ENCODE peak calls at places on chromosomes 6 and 20, in four cellular contexts. V, C, I and J are unnamed samples.

GRCh38 chr6:124819340-124819739 is 142.9 kb upstream of the RNF217 start:
- DNase-seq in V (no peak), C (no peak), I (no peak), J (no peak)

GRCh38 chr20:44967207-44967807 is 995 bp downstream of the STK4 start:
- DNase-seq in V (no peak), C (no peak), I (no peak), J (no peak)

GRCh38 chr20:24789877-24790276 is 159.2 kb upstream of the CST7 start:
- DNase-seq in V (no peak), C (no peak), I (no peak), J (no peak)

GRCh38 chr20:53580376-53581111 is 13.1 kb downstream of the ZNF217 start:
- DNase-seq in V (no peak), C (no peak), I (no peak), J (no peak)

GRCh38 chr6:153231048-153231635 is 100.1 kb upstream of the RGS17 start:
- DNase-seq in V (peak), C (peak), I (no peak), J (peak)

GRCh38 chr6:12845224-12846004 is 128.8 kb downstream of the PHACTR1 start:
- DNase-seq in V (no peak), C (no peak), I (no peak), J (no peak)

GRCh38 chr20:47406849-47407682 is 50.6 kb upstream of the ZMYND8 start:
- DNase-seq in V (no peak), C (no peak), I (no peak), J (no peak)

GRCh38 chr20:57582432-57583288 is 21.8 kb downstream of the PCK1 start:
- DNase-seq in V (no peak), C (peak), I (no peak), J (peak)

GRCh38 chr6:5102266-5102970 is 17.3 kb downstream of the PPP1R3G start:
- DNase-seq in V (no peak), C (no peak), I (no peak), J (no peak)

GRCh38 chr20:31823360-31824124 is 4.4 kb downstream of the MYLK2 start:
- DNase-seq in V (no peak), C (no peak), I (no peak), J (no peak)

GRCh38 chr20:63230800-63231268 is 4.9 kb upstream of the BIRC7 start:
- DNase-seq in V (no peak), C (peak), I (no peak), J (peak)

GRCh38 chr6:11637266-11637665 is 99.7 kb downstream of the TMEM170B start:
- DNase-seq in V (no peak), C (no peak), I (no peak), J (no peak)

GRCh38 chr6:11785449-11785951 is 6.9 kb upstream of the ADTRP start:
- DNase-seq in V (no peak), C (no peak), I (no peak), J (no peak)

GRCh38 chr20:53130819-53131218 is 158.7 kb downstream of the TSHZ2 start:
- DNase-seq in V (no peak), C (no peak), I (no peak), J (no peak)

GRCh38 chr6:52691718-52692117 is 20.8 kb downstream of the TMEM14A start:
- DNase-seq in V (no peak), C (no peak), I (no peak), J (no peak)

GRCh38 chr6:149510793-149511512 is 26.1 kb upstream of the ZC3H12D start:
- DNase-seq in V (no peak), C (no peak), I (no peak), J (no peak)

GRCh38 chr20:16459019-16459700 is 114.1 kb downstream of the KIF16B start:
- DNase-seq in V (no peak), C (no peak), I (no peak), J (no peak)

GRCh38 chr6:150547511-150548222 is 52.0 kb upstream of the PLEKHG1 start:
- DNase-seq in V (no peak), C (peak), I (no peak), J (no peak)

GRCh38 chr20:49385471-49385870 is 97.0 kb downstream of the KCNB1 start:
- DNase-seq in V (peak), C (peak), I (no peak), J (peak)

GRCh38 chr20:9281770-9282169 is 212.9 kb downstream of the PLCB4 start:
- DNase-seq in V (no peak), C (no peak), I (no peak), J (no peak)

GRCh38 chr6:15430181-15430580 is 184.3 kb downstream of the JARID2 start:
- DNase-seq in V (no peak), C (no peak), I (no peak), J (no peak)

GRCh38 chr20:45059022-45059728 is 41.8 kb downstream of the KCNS1 start:
- DNase-seq in V (no peak), C (no peak), I (no peak), J (no peak)

GRCh38 chr6:32116674-32117073 is 7.5 kb upstream of the TNXB start:
- DNase-seq in V (no peak), C (peak), I (no peak), J (peak)

GRCh38 chr6:98787961-98788360 is 46.4 kb upstream of the POU3F2 start:
- DNase-seq in V (no peak), C (peak), I (no peak), J (peak)

GRCh38 chr6:20729086-20729485 is 194.8 kb downstream of the CDKAL1 start:
- DNase-seq in V (no peak), C (no peak), I (no peak), J (no peak)

GRCh38 chr6:142694054-142694453 is 250.9 kb downstream of the HIVEP2 start:
- DNase-seq in V (no peak), C (no peak), I (no peak), J (no peak)

GRCh38 chr20:24208652-24209051 is 220.1 kb upstream of the GGTLC1 start:
- DNase-seq in V (no peak), C (peak), I (no peak), J (peak)

GRCh38 chr20:58523072-58523681 is 8.0 kb upstream of the APCDD1L start:
- DNase-seq in V (no peak), C (no peak), I (no peak), J (peak)

GRCh38 chr20:53763707-53764415 is 170.2 kb upstream of the ZNF217 start:
- DNase-seq in V (no peak), C (peak), I (no peak), J (peak)

GRCh38 chr6:163986313-163986712 is 571.8 kb downstream of the QKI start:
- DNase-seq in V (no peak), C (no peak), I (no peak), J (no peak)

GRCh38 chr20:40251284-40251932 is 437.6 kb downstream of the MAFB start:
- DNase-seq in V (peak), C (peak), I (no peak), J (peak)

GRCh38 chr20:63057133-63058117 is 50.7 kb upstream of the BHLHE23 start:
- DNase-seq in V (no peak), C (no peak), I (no peak), J (no peak)

GRCh38 chr20:17556842-17557674 is 12.8 kb upstream of the DSTN start:
- DNase-seq in V (no peak), C (peak), I (no peak), J (no peak)

GRCh38 chr20:34771680-34772081 is 53.8 kb downstream of the NCOA6 start:
- DNase-seq in V (no peak), C (no peak), I (no peak), J (no peak)

GRCh38 chr20:39799366-39799965 is 837.3 kb downstream of the DHX35 start:
- DNase-seq in V (no peak), C (no peak), I (no peak), J (no peak)

GRCh38 chr6:56582246-56582645 is 60.4 kb downstream of the DST start:
- DNase-seq in V (no peak), C (no peak), I (no peak), J (no peak)